ENCODE peak calls at places on chromosomes 2 and 18, in seven cellular contexts. L, C, M, G, D, A and T are unnamed samples. For H3K27me3 and H3K36me3, the result is how much of the 10 kb centered on the place peaks cover.

GRCh38 chr2:171553858-171554257 is 31.6 kb downstream of the CYBRD1 start:
- DNase-seq in L (peak), C (no peak), M (no peak), G (no peak), D (peak), A (no peak), T (no peak)

GRCh38 chr2:120522151-120522751 is 176.3 kb downstream of the INHBB start:
- DNase-seq in L (no peak), C (no peak), M (peak), G (peak), D (no peak), A (no peak), T (no peak)

GRCh38 chr2:95799490-95799889 is 192.1 kb downstream of the ANKRD36C start:
- DNase-seq in L (no peak), C (no peak), M (no peak), G (no peak), D (no peak), A (no peak), T (no peak)

GRCh38 chr18:9530226-9531009 is 55.1 kb downstream of the RALBP1 start:
- DNase-seq in L (no peak), C (no peak), M (no peak), G (no peak), D (no peak), A (no peak), T (no peak)

GRCh38 chr2:110886806-110887573 is 154.6 kb downstream of the ACOXL start:
- DNase-seq in L (no peak), C (no peak), M (no peak), G (no peak), D (no peak), A (no peak), T (no peak)

GRCh38 chr2:28648671-28649395 is 102.8 kb upstream of the PPP1CB start:
- DNase-seq in L (no peak), C (no peak), M (no peak), G (no peak), D (no peak), A (no peak), T (no peak)

GRCh38 chr18:9910709-9911108 is 3.1 kb upstream of the VAPA start:
- DNase-seq in L (no peak), C (no peak), M (no peak), G (no peak), D (no peak), A (no peak), T (no peak)

GRCh38 chr2:176110975-176111663 is 4.0 kb downstream of the HOXD11 start:
- DNase-seq in L (no peak), C (no peak), M (peak), G (peak), D (no peak), A (no peak), T (no peak)

GRCh38 chr2:11144077-11144723 is 11.1 kb upstream of the SLC66A3 start:
- DNase-seq in L (no peak), C (no peak), M (no peak), G (no peak), D (no peak), A (no peak), T (no peak)

GRCh38 chr18:63376493-63377053 is 9.6 kb upstream of the KDSR start:
- DNase-seq in L (no peak), C (no peak), M (peak), G (no peak), D (no peak), A (no peak), T (no peak)

GRCh38 chr2:5330961-5331360 is 361.2 kb upstream of the SOX11 start:
- DNase-seq in L (no peak), C (no peak), M (no peak), G (no peak), D (no peak), A (no peak), T (no peak)

GRCh38 chr18:25805323-25805722 is 285.1 kb downstream of the SS18 start:
- DNase-seq in L (no peak), C (no peak), M (peak), G (peak), D (no peak), A (no peak), T (no peak)

GRCh38 chr18:49301608-49302007 is 158.8 kb downstream of the DYM start:
- DNase-seq in L (no peak), C (no peak), M (no peak), G (no peak), D (no peak), A (no peak), T (no peak)

GRCh38 chr2:219615894-219616293 is 11.5 kb upstream of the SLC4A3 start:
- DNase-seq in L (no peak), C (no peak), M (no peak), G (no peak), D (no peak), A (no peak), T (no peak)

GRCh38 chr18:79797518-79798345 is at the start of gene KCNG2:
- DNase-seq in L (no peak), C (no peak), M (no peak), G (peak), D (no peak), A (no peak), T (no peak)
- H3K27me3 ChIP-seq in L (under half), C (under half), M (under half), G (under half), D (under half), A (under half), T (under half)

DNA sequence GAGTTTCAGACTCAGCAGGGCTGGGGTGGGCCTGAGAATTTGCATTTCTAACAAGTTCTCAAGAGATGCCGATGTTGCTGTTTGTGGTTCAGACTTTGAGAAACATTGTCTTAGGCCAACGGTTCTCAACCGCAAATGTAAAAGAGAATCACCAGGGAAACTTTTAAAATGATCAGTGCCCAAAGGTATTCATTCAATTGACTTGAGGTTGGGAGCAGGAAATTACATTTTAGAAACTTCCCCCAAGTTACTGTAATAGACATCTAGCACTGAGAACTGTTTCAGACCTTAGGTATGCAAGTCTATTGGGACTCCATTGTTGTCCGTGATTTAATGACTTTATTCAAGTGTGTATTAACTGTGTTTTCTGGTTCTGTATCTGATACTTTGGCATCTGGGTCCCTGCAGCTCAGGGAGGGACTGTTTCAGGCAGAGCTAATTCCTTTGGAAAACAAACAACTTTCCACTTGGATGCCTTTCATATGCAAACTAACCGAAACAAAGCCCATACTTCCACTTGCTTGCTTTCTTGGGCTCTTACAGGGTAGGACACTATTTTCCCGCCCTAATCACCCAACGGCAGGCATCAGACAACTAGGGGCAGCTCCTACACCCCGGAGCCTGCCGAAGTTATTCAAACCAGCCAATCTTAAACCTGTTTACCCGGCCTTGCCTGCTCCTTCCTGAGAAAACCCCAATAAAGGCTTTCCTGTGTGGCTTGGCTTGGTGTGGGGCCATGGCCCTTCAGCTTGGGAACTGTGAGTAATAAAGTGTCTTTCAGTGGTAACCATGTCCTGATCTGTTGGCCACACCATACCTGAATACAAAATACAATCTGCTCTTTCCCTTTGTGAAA is 97.6 kb downstream of the POLE4 start:
- DNase-seq in L (no peak), C (no peak), M (peak), G (no peak), D (no peak), A (no peak), T (peak)
- H3K4me3 ChIP-seq in L (no peak), C (no peak), M (no peak), G (no peak), D (no peak), A (no peak), T (no peak)

DNA sequence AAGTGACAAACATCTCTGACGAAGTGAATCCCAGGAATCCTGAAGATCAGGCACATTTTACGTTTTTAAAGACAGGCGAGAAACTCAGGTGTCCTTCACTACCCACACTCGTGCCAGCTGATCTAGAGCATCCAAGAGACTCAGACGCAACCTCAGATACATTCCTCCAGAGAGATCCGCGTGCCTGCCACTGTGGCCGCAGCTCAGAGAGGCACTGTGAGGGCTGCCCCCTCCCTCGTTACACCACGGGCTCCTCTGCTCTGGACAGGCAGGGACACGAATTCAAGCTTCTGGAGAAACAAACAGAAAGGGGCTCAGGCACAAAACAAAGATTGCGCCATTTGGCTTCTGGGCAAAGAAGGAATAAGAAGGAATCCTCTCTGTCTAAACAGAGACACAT is 268.0 kb downstream of the HDAC4 start:
- DNase-seq in L (no peak), C (no peak), M (no peak), G (no peak), D (no peak), A (no peak), T (no peak)
- H3K36me3 ChIP-seq in L (half or more), C (under half), M (half or more), G (under half), D (half or more), A (half or more), T (under half)

DNA sequence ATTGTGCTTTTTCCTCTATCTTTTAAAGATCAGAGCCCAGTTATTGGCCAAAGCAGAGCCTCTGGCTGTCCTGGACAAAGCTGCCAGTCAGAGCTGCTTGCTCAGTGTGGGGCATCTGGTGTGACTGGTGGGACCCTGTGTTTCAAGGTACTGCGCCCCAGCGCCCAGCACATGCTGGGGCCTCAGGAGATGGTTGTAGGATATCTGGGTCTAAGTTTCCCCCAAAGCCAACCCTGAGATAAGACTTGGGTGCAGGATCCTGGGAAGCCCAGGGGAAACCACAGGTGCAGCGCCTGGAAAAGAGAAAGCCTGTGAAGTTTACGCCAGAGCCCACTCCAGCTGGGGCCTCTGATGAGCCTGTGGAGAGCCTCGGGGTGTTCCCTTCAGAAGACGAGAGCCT is 117.7 kb downstream of the RPIA start:
- DNase-seq in L (no peak), C (no peak), M (no peak), G (no peak), D (no peak), A (no peak), T (no peak)
- H3K27me3 ChIP-seq in L (under half), C (under half), M (under half), G (under half), D (under half), A (under half), T (under half)

GRCh38 chr2:165787334-165787733 is 6.7 kb downstream of the GALNT3 start:
- DNase-seq in L (no peak), C (no peak), M (peak), G (no peak), D (no peak), A (no peak), T (no peak)
- H3K4me3 ChIP-seq in L (no peak), C (no peak), M (no peak), G (no peak), D (no peak), A (no peak), T (no peak)

DNA sequence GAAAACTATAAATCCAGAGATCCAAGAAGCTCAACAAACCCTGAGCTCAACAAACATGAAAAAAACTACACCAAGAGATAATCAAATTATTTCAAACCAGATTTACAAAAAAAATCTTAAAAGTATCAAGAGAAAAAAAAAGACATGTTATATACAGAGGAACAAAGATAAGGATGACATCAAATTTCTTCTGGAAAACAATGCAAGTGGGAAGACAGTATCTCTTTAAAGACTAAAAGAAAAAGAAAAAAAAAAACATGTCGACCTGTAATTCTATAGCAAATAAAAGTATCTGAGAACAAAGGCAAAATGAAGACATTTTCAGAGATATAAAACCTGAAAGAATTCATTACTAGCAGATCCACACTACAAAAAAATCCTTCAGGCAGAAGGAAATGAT is 21.3 kb downstream of the TMEM131 start:
- DNase-seq in L (no peak), C (no peak), M (no peak), G (no peak), D (no peak), A (no peak), T (no peak)
- H3K36me3 ChIP-seq in L (under half), C (under half), M (under half), G (under half), D (under half), A (under half), T (under half)

GRCh38 chr2:136113767-136114070 is 4.2 kb downstream of the CXCR4 start:
- DNase-seq in L (no peak), C (no peak), M (no peak), G (no peak), D (peak), A (no peak), T (no peak)
- H3K27me3 ChIP-seq in L (under half), C (under half), M (under half), G (half or more), D (under half), A (under half), T (under half)

GRCh38 chr2:101464841-101465240 is 10.1 kb downstream of the RFX8 start:
- DNase-seq in L (no peak), C (no peak), M (peak), G (no peak), D (no peak), A (no peak), T (no peak)

GRCh38 chr2:101466426-101466825 is 8.5 kb downstream of the RFX8 start:
- DNase-seq in L (no peak), C (no peak), M (no peak), G (no peak), D (no peak), A (no peak), T (no peak)

GRCh38 chr2:101463458-101463857 is 11.5 kb downstream of the RFX8 start:
- DNase-seq in L (no peak), C (no peak), M (no peak), G (no peak), D (no peak), A (no peak), T (no peak)

GRCh38 chr2:101467306-101467705 is 7.6 kb downstream of the RFX8 start:
- DNase-seq in L (no peak), C (no peak), M (peak), G (no peak), D (no peak), A (no peak), T (no peak)

DNA sequence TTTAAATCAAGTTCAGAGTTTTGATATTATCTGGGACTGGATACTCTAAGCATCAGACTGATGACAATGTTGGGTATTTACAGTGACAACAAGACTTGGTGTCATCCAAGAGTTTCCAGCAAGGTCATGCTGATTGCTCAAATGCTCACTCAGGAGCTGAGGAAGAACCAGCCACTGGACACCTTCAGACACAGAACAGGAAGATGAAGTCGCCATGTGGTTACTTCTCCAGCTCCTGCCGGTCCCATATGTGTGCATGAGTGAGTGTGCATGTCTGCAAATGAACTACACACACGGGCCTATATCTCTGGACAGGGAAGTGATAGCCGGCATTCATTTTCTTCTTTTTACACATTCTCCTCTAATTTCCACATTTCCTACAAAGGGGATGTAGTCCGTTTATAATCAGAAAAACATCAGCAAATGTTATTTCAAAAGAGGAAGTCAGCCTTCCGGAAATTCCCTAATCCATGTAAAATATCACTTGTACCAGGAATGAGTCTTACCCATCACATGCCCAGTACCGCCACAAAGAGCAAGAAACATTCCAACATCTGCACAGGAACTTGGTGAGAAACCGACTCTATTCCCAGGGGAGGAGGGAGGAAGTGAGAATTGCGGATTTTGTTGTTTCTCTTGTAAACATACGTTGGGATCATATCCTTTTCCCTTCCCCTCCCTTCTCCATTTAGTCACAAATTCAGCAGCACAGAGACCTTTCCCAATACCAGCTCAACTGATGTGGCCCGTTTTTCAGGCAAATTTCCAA is 10.8 kb downstream of the RFX8 start:
- DNase-seq in L (no peak), C (no peak), M (peak), G (no peak), D (no peak), A (no peak), T (no peak)
- H3K4me3 ChIP-seq in L (no peak), C (no peak), M (no peak), G (no peak), D (no peak), A (no peak), T (no peak)

DNA sequence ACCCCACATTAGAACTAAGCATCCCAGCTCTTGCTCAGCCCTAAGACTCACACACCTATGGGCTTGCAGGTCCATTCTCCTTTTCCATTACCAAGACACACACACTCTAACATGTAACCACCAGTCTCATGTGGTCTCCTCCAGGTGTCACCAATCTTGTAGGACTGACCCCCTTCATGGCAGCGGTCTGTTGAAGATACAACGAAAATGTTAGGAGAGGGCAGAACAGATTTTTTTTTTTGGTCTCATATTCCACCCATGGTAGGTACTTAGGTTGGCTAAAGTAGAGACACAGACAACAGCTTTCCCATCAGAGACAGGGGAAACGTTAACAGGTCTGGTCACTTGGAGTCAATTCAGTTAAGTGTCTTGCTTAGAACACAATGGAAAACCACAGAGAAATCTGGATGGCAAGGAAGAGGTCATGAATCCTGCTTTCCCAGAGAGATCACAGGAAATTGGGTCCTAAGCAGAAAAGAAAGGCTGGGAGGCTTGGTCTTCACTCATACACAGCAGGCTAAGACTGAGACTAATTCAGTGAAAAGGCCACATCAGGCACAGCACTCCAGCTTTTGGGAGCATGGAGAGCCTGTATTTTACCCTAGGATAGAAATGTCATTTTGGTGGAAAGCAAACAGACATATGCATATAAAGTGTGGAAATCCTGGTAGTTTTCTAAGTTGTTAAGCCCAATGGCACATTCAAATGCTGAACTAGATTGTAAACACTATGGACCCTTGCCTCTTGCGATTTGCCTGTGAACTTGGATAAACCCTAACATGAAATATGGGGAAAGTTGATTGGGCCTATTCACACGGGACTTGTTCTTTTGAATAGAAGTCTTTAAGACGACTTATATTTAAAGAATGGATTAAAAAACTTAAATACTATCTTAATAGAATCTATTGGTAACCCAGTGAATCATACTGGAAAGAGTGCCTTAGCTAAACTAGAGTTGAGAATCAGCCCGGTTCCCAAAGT is 3.8 kb downstream of the FN1 start:
- DNase-seq in L (no peak), C (no peak), M (no peak), G (no peak), D (no peak), A (no peak), T (no peak)
- H3K36me3 ChIP-seq in L (under half), C (under half), M (under half), G (under half), D (under half), A (under half), T (under half)

DNA sequence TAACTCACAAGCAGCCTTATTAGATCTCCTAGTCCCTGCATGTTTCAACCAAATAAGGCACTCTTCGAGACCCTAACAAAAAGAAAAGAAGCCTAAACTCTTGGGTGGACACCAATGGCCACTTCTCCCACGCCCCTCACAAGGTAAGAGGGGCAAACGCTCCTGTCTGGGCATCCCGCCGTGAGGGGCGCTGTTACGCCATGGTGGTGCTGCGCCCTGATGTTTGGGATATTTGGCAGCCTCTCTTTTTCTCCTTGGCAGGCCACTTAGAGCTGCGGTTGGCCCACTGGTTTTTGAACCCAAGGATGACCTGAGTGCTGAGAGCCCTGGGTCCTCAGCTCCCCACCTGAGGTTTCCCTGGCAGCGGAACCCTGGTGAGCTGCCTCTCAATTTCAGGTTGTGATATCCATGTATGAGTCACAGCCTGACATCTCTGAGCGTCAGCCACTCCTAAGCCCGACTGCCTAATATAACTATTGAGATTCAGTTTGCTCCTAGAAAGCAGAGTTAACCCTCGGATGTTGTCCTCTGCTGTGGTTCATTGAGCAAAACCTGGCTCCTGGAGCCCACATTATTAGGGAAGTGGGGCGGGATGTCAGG is 103.3 kb downstream of the COL6A3 start:
- DNase-seq in L (no peak), C (no peak), M (peak), G (no peak), D (no peak), A (no peak), T (no peak)
- H3K27me3 ChIP-seq in L (under half), C (under half), M (under half), G (under half), D (under half), A (under half), T (under half)